ENCODE peak calls at places on chromosome 14, in nine cellular contexts. O is EH; U is stimulated activated CD8-positive, alpha-beta memory T cell treated with anti-CD3 and anti-CD28 coated beads, Interleukin-7, amount 100 ng/mL, for 24 hours; N is iris pigment epithelial cell; I is lower lobe of right lung; C is fibroblast of gingiva; T is hypothalamus; Q is adrenal gland; W is stimulated activated CD4-positive, alpha-beta T cell treated with anti-CD3 and anti-CD28 coated beads, Interleukin-15, amount 100 ng/mL, for 48 hours. M is an unnamed sample.

GRCh38 chr14:95538801-95539509 is 4.1 kb downstream of the GLRX5 start:
- DNase-seq in O (no peak), U (no peak), N (no peak), I (no peak), C (no peak), T (no peak), Q (no peak), W (no peak), M (no peak)

GRCh38 chr14:26125039-26125438 is 472.8 kb downstream of the NOVA1 start:
- DNase-seq in O (no peak), U (no peak), N (no peak), I (no peak), C (no peak), T (no peak), Q (no peak), W (no peak), M (no peak)

GRCh38 chr14:20855652-20856291 is 35.4 kb upstream of the RNASE3 start:
- DNase-seq in O (peak), U (no peak), N (peak), I (peak), C (peak), T (no peak), Q (peak), W (peak), M (no peak)

GRCh38 chr14:61211476-61212262 is 69.5 kb downstream of the TMEM30B start:
- DNase-seq in O (peak), U (no peak), N (no peak), I (no peak), C (no peak), T (no peak), Q (no peak), W (no peak), M (no peak)

GRCh38 chr14:99737451-99737951 is 53.4 kb downstream of the CYP46A1 start:
- DNase-seq in O (peak), U (no peak), N (no peak), I (peak), C (peak), T (no peak), Q (peak), W (no peak), M (no peak)

GRCh38 chr14:24197066-24197465 is 1.8 kb upstream of the TM9SF1 start:
- DNase-seq in O (no peak), U (no peak), N (no peak), I (no peak), C (no peak), T (no peak), Q (no peak), W (no peak), M (no peak)

GRCh38 chr14:67446371-67447032 is 34.5 kb upstream of the PLEK2 start:
- DNase-seq in O (no peak), U (no peak), N (no peak), I (no peak), C (no peak), T (no peak), Q (no peak), W (no peak), M (no peak)

GRCh38 chr14:53929871-53930685 is 26.5 kb downstream of the BMP4 start:
- DNase-seq in O (peak), U (no peak), N (no peak), I (no peak), C (no peak), T (no peak), Q (no peak), W (no peak), M (no peak)

GRCh38 chr14:54002653-54003052 is 46.0 kb upstream of the BMP4 start:
- DNase-seq in O (peak), U (no peak), N (peak), I (no peak), C (peak), T (no peak), Q (no peak), W (no peak), M (no peak)

GRCh38 chr14:56423591-56423991 is 156.0 kb upstream of the TMEM260 start:
- DNase-seq in O (peak), U (no peak), N (peak), I (no peak), C (peak), T (no peak), Q (no peak), W (no peak), M (no peak)

GRCh38 chr14:23365353-23366162 is 586 bp upstream of the EFS start:
- DNase-seq in O (peak), U (no peak), N (peak), I (no peak), C (no peak), T (no peak), Q (no peak), W (no peak), M (no peak)

GRCh38 chr14:21267431-21267845 is 1.8 kb downstream of the HNRNPC start:
- DNase-seq in O (peak), U (no peak), N (no peak), I (no peak), C (no peak), T (no peak), Q (no peak), W (no peak), M (no peak)

GRCh38 chr14:76772300-76773187 is 11.3 kb downstream of the VASH1 start:
- DNase-seq in O (peak), U (no peak), N (peak), I (peak), C (no peak), T (no peak), Q (peak), W (no peak), M (no peak)

GRCh38 chr14:40368314-40368713 is 936.1 kb upstream of the FBXO33 start:
- DNase-seq in O (no peak), U (no peak), N (no peak), I (no peak), C (no peak), T (no peak), Q (no peak), W (no peak), M (no peak)

GRCh38 chr14:29865299-29865698 is 62.3 kb downstream of the PRKD1 start:
- DNase-seq in O (peak), U (no peak), N (no peak), I (no peak), C (no peak), T (no peak), Q (no peak), W (no peak), M (no peak)

GRCh38 chr14:20388159-20388558 is 25.1 kb downstream of the TEP1 start:
- DNase-seq in O (no peak), U (no peak), N (no peak), I (no peak), C (no peak), T (no peak), Q (no peak), W (no peak), M (no peak)

GRCh38 chr14:64337901-64338615 is 43.9 kb upstream of the ESR2 start:
- DNase-seq in O (peak), U (peak), N (peak), I (peak), C (peak), T (peak), Q (peak), W (peak), M (peak)